ENCODE peak calls at places on chromosomes 7 and 10, in nine cellular contexts. One of them, this sample, is unnamed.

GRCh38 chr7:37952240-37952639 is 31.8 kb downstream of the EPDR1 start:
- DNase-seq in activated gamma-delta T cell treated with Interleukin-2 at 50 U/mL for 16 hours: no peak
- DNase-seq in cortex of kidney: no peak
- DNase-seq in activated T-cell treated with anti-CD3 and anti-CD28 coated beads for 48 hours: no peak
- DNase-seq in brain microvascular endothelial cell: no peak
- DNase-seq in left ventricle myocardium inferior: no peak
- DNase-seq in activated T-helper 9 cell treated with anti-CD3 and anti-CD28 coated beads, Interleukin-2, amount 50 U/mL, for 16 hours: no peak
- DNase-seq in small intestine: no peak
- DNase-seq in glomerular endothelial cell: no peak
- DNase-seq in this sample: no peak

GRCh38 chr10:48649349-48649944 is 35.2 kb upstream of the WDFY4 start:
- DNase-seq in cortex of kidney: no peak
- DNase-seq in activated gamma-delta T cell treated with Interleukin-2 at 50 U/mL for 16 hours: no peak
- DNase-seq in brain microvascular endothelial cell: no peak
- DNase-seq in activated T-helper 9 cell treated with anti-CD3 and anti-CD28 coated beads, Interleukin-2, amount 50 U/mL, for 16 hours: no peak
- DNase-seq in small intestine: no peak
- DNase-seq in activated T-cell treated with anti-CD3 and anti-CD28 coated beads for 48 hours: no peak
- DNase-seq in glomerular endothelial cell: no peak
- DNase-seq in left ventricle myocardium inferior: no peak
- DNase-seq in this sample: no peak

GRCh38 chr10:121637437-121637836 is 39.2 kb upstream of the FGFR2 start:
- DNase-seq in activated gamma-delta T cell treated with Interleukin-2 at 50 U/mL for 16 hours: no peak
- DNase-seq in cortex of kidney: no peak
- DNase-seq in activated T-helper 9 cell treated with anti-CD3 and anti-CD28 coated beads, Interleukin-2, amount 50 U/mL, for 16 hours: no peak
- DNase-seq in activated T-cell treated with anti-CD3 and anti-CD28 coated beads for 48 hours: no peak
- DNase-seq in brain microvascular endothelial cell: no peak
- DNase-seq in left ventricle myocardium inferior: no peak
- DNase-seq in small intestine: no peak
- DNase-seq in glomerular endothelial cell: no peak
- DNase-seq in this sample: no peak

GRCh38 chr7:108385834-108386422 is 70.3 kb downstream of the NRCAM start:
- DNase-seq in cortex of kidney: no peak
- DNase-seq in left ventricle myocardium inferior: no peak
- DNase-seq in activated T-helper 9 cell treated with anti-CD3 and anti-CD28 coated beads, Interleukin-2, amount 50 U/mL, for 16 hours: no peak
- DNase-seq in glomerular endothelial cell: no peak
- DNase-seq in small intestine: no peak
- DNase-seq in activated gamma-delta T cell treated with Interleukin-2 at 50 U/mL for 16 hours: no peak
- DNase-seq in activated T-cell treated with anti-CD3 and anti-CD28 coated beads for 48 hours: no peak
- DNase-seq in brain microvascular endothelial cell: no peak
- DNase-seq in this sample: no peak

GRCh38 chr7:5822742-5823503 is 41.5 kb upstream of the RNF216 start:
- DNase-seq in activated T-helper 9 cell treated with anti-CD3 and anti-CD28 coated beads, Interleukin-2, amount 50 U/mL, for 16 hours: peak
- DNase-seq in cortex of kidney: no peak
- DNase-seq in small intestine: peak
- DNase-seq in glomerular endothelial cell: peak
- DNase-seq in left ventricle myocardium inferior: peak
- DNase-seq in brain microvascular endothelial cell: peak
- DNase-seq in activated T-cell treated with anti-CD3 and anti-CD28 coated beads for 48 hours: peak
- DNase-seq in activated gamma-delta T cell treated with Interleukin-2 at 50 U/mL for 16 hours: peak
- DNase-seq in this sample: peak

GRCh38 chr10:86673827-86674581 is 5.7 kb downstream of the LDB3 start:
- DNase-seq in glomerular endothelial cell: no peak
- DNase-seq in activated T-cell treated with anti-CD3 and anti-CD28 coated beads for 48 hours: no peak
- DNase-seq in cortex of kidney: no peak
- DNase-seq in brain microvascular endothelial cell: no peak
- DNase-seq in left ventricle myocardium inferior: no peak
- DNase-seq in activated T-helper 9 cell treated with anti-CD3 and anti-CD28 coated beads, Interleukin-2, amount 50 U/mL, for 16 hours: no peak
- DNase-seq in small intestine: no peak
- DNase-seq in activated gamma-delta T cell treated with Interleukin-2 at 50 U/mL for 16 hours: no peak
- DNase-seq in this sample: no peak

GRCh38 chr10:133132711-133133291 is 27.2 kb upstream of the KNDC1 start:
- DNase-seq in brain microvascular endothelial cell: no peak
- DNase-seq in activated T-cell treated with anti-CD3 and anti-CD28 coated beads for 48 hours: no peak
- DNase-seq in glomerular endothelial cell: no peak
- DNase-seq in small intestine: no peak
- DNase-seq in activated gamma-delta T cell treated with Interleukin-2 at 50 U/mL for 16 hours: no peak
- DNase-seq in left ventricle myocardium inferior: no peak
- DNase-seq in activated T-helper 9 cell treated with anti-CD3 and anti-CD28 coated beads, Interleukin-2, amount 50 U/mL, for 16 hours: no peak
- DNase-seq in cortex of kidney: no peak
- DNase-seq in this sample: peak

GRCh38 chr7:155338632-155339320 is 41.1 kb downstream of the INSIG1 start:
- DNase-seq in left ventricle myocardium inferior: no peak
- DNase-seq in small intestine: no peak
- DNase-seq in activated gamma-delta T cell treated with Interleukin-2 at 50 U/mL for 16 hours: peak
- DNase-seq in brain microvascular endothelial cell: no peak
- DNase-seq in cortex of kidney: no peak
- DNase-seq in activated T-helper 9 cell treated with anti-CD3 and anti-CD28 coated beads, Interleukin-2, amount 50 U/mL, for 16 hours: no peak
- DNase-seq in activated T-cell treated with anti-CD3 and anti-CD28 coated beads for 48 hours: no peak
- DNase-seq in glomerular endothelial cell: no peak
- DNase-seq in this sample: no peak

GRCh38 chr7:107854989-107855388 is 36.0 kb upstream of the DLD start:
- DNase-seq in small intestine: no peak
- DNase-seq in left ventricle myocardium inferior: no peak
- DNase-seq in activated T-helper 9 cell treated with anti-CD3 and anti-CD28 coated beads, Interleukin-2, amount 50 U/mL, for 16 hours: no peak
- DNase-seq in cortex of kidney: no peak
- DNase-seq in glomerular endothelial cell: no peak
- DNase-seq in activated T-cell treated with anti-CD3 and anti-CD28 coated beads for 48 hours: no peak
- DNase-seq in brain microvascular endothelial cell: peak
- DNase-seq in activated gamma-delta T cell treated with Interleukin-2 at 50 U/mL for 16 hours: no peak
- DNase-seq in this sample: no peak

GRCh38 chr7:108142675-108143259 is 12.6 kb upstream of the LAMB4 start:
- DNase-seq in small intestine: no peak
- DNase-seq in brain microvascular endothelial cell: no peak
- DNase-seq in activated T-cell treated with anti-CD3 and anti-CD28 coated beads for 48 hours: no peak
- DNase-seq in glomerular endothelial cell: no peak
- DNase-seq in activated T-helper 9 cell treated with anti-CD3 and anti-CD28 coated beads, Interleukin-2, amount 50 U/mL, for 16 hours: no peak
- DNase-seq in left ventricle myocardium inferior: no peak
- DNase-seq in cortex of kidney: no peak
- DNase-seq in activated gamma-delta T cell treated with Interleukin-2 at 50 U/mL for 16 hours: no peak
- DNase-seq in this sample: no peak

GRCh38 chr7:130430841-130431713 is 9.7 kb downstream of the CEP41 start:
- DNase-seq in activated T-cell treated with anti-CD3 and anti-CD28 coated beads for 48 hours: no peak
- DNase-seq in brain microvascular endothelial cell: peak
- DNase-seq in activated T-helper 9 cell treated with anti-CD3 and anti-CD28 coated beads, Interleukin-2, amount 50 U/mL, for 16 hours: no peak
- DNase-seq in activated gamma-delta T cell treated with Interleukin-2 at 50 U/mL for 16 hours: no peak
- DNase-seq in left ventricle myocardium inferior: peak
- DNase-seq in glomerular endothelial cell: no peak
- DNase-seq in small intestine: no peak
- DNase-seq in cortex of kidney: no peak
- DNase-seq in this sample: no peak

GRCh38 chr7:149284343-149284742 is 22.3 kb downstream of the ZNF783 start:
- DNase-seq in activated gamma-delta T cell treated with Interleukin-2 at 50 U/mL for 16 hours: peak
- DNase-seq in brain microvascular endothelial cell: no peak
- DNase-seq in cortex of kidney: no peak
- DNase-seq in activated T-helper 9 cell treated with anti-CD3 and anti-CD28 coated beads, Interleukin-2, amount 50 U/mL, for 16 hours: no peak
- DNase-seq in glomerular endothelial cell: no peak
- DNase-seq in activated T-cell treated with anti-CD3 and anti-CD28 coated beads for 48 hours: no peak
- DNase-seq in left ventricle myocardium inferior: no peak
- DNase-seq in small intestine: peak
- DNase-seq in this sample: no peak

This sample was measured in ovary.